ENCODE peak calls at places on chromosomes 2 and 18, in seven cellular contexts. V, C, R, H, S, T and B are unnamed samples.

GRCh38 chr18:57950542-57950941 is 93.5 kb upstream of the NEDD4L start:
- DNase-seq in V (peak), C (no peak), R (no peak), H (no peak), S (no peak), T (no peak), B (no peak)

GRCh38 chr2:48279347-48279746 is 250.6 kb upstream of the STON1 start:
- DNase-seq in V (no peak), C (no peak), R (no peak), H (no peak), S (no peak), T (no peak), B (no peak)

GRCh38 chr2:84914334-84914733 is 8.9 kb downstream of the TMSB10 start:
- DNase-seq in V (no peak), C (no peak), R (no peak), H (no peak), S (no peak), T (no peak), B (no peak)

GRCh38 chr2:231189171-231189530 is 9.3 kb upstream of the ARMC9 start:
- DNase-seq in V (no peak), C (no peak), R (peak), H (no peak), S (no peak), T (no peak), B (no peak)

GRCh38 chr2:6341730-6342129 is 524.0 kb downstream of the CMPK2 start:
- DNase-seq in V (no peak), C (no peak), R (no peak), H (no peak), S (no peak), T (no peak), B (no peak)

GRCh38 chr2:190545756-190546385 is 11.3 kb upstream of the NEMP2 start:
- DNase-seq in V (peak), C (peak), R (no peak), H (no peak), S (no peak), T (peak), B (no peak)

GRCh38 chr2:121072784-121073183 is 212.2 kb downstream of the TFCP2L1 start:
- DNase-seq in V (no peak), C (no peak), R (no peak), H (no peak), S (no peak), T (no peak), B (no peak)

GRCh38 chr2:19646987-19647386 is 254.8 kb downstream of the TTC32 start:
- DNase-seq in V (no peak), C (no peak), R (no peak), H (no peak), S (no peak), T (no peak), B (no peak)

GRCh38 chr2:203018181-203018580 is 3.5 kb downstream of the NBEAL1 start:
- DNase-seq in V (no peak), C (peak), R (no peak), H (no peak), S (no peak), T (peak), B (no peak)

GRCh38 chr18:54279477-54280205 is 10.3 kb downstream of the POLI start:
- DNase-seq in V (no peak), C (no peak), R (no peak), H (no peak), S (no peak), T (no peak), B (no peak)

GRCh38 chr18:2529154-2529553 is 42.2 kb downstream of the METTL4 start:
- DNase-seq in V (no peak), C (peak), R (no peak), H (no peak), S (no peak), T (peak), B (no peak)

GRCh38 chr2:20449501-20450200 is 2.8 kb downstream of the RHOB start:
- DNase-seq in V (no peak), C (peak), R (no peak), H (no peak), S (peak), T (peak), B (no peak)

GRCh38 chr2:233464531-233465240 is 101.9 kb downstream of the USP40 start:
- DNase-seq in V (no peak), C (no peak), R (no peak), H (peak), S (no peak), T (no peak), B (no peak)

GRCh38 chr2:42123426-42123825 is 45.7 kb upstream of the EML4 start:
- DNase-seq in V (no peak), C (no peak), R (no peak), H (no peak), S (no peak), T (no peak), B (no peak)

GRCh38 chr2:101559576-101559975 is 84.7 kb upstream of the RFX8 start:
- DNase-seq in V (peak), C (peak), R (no peak), H (no peak), S (peak), T (peak), B (no peak)

GRCh38 chr18:13112982-13113381 is 105.6 kb upstream of the LDLRAD4 start:
- DNase-seq in V (peak), C (peak), R (no peak), H (no peak), S (peak), T (peak), B (peak)

GRCh38 chr2:43399515-43400245 is 173.3 kb upstream of the ZFP36L2 start:
- DNase-seq in V (no peak), C (peak), R (no peak), H (no peak), S (no peak), T (peak), B (peak)

GRCh38 chr18:27952741-27953140 is 224.2 kb downstream of the CDH2 start:
- DNase-seq in V (no peak), C (no peak), R (no peak), H (no peak), S (no peak), T (no peak), B (no peak)

GRCh38 chr18:27948981-27949380 is 227.9 kb downstream of the CDH2 start:
- DNase-seq in V (no peak), C (no peak), R (no peak), H (no peak), S (no peak), T (no peak), B (no peak)

GRCh38 chr18:27956001-27956400 is 220.9 kb downstream of the CDH2 start:
- DNase-seq in V (no peak), C (no peak), R (no peak), H (no peak), S (no peak), T (no peak), B (no peak)

GRCh38 chr18:27959101-27959500 is 217.8 kb downstream of the CDH2 start:
- DNase-seq in V (no peak), C (no peak), R (no peak), H (no peak), S (no peak), T (peak), B (no peak)

GRCh38 chr18:27954226-27954625 is 222.7 kb downstream of the CDH2 start:
- DNase-seq in V (peak), C (peak), R (no peak), H (no peak), S (no peak), T (peak), B (peak)
- TF ChIP-seq CTCF in V (no peak), C (no peak), R (no peak), H (no peak), S (no peak), T (no peak), B (no peak)

GRCh38 chr2:241064008-241064801 is 37.9 kb downstream of the MTERF4 start:
- DNase-seq in V (peak), C (no peak), R (peak), H (peak), S (peak), T (no peak), B (no peak)

GRCh38 chr2:241063093-241063551 is 39.0 kb downstream of the MTERF4 start:
- DNase-seq in V (no peak), C (no peak), R (peak), H (peak), S (peak), T (no peak), B (no peak)

GRCh38 chr2:241064802-241065354 is 37.2 kb downstream of the MTERF4 start:
- DNase-seq in V (no peak), C (no peak), R (no peak), H (no peak), S (no peak), T (no peak), B (no peak)

GRCh38 chr2:241062342-241063092 is 39.6 kb downstream of the MTERF4 start:
- DNase-seq in V (peak), C (no peak), R (peak), H (peak), S (no peak), T (no peak), B (no peak)

DNA sequence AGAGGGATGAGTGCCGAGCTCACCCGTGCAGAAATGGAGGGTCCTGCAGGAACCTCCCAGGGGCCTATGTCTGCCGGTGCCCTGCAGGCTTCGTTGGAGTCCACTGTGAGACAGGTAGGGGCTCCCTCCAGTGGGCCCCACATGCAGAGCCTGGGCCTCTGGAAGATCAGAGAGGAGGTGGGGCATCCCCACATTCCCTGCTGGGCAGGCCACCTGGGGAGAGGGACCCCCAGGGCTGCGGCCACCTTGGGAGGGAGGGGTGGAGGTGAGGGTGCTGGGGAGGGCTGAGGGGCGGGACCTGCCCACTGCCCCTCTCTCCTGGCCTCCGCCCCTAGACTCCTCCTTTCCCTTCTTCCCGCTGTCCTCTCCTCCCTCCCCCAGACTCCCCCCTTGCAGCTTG is 38.5 kb downstream of the MTERF4 start:
- DNase-seq in V (no peak), C (no peak), R (no peak), H (peak), S (peak), T (no peak), B (no peak)
- TF ChIP-seq CTCF in V (peak), C (peak), R (no peak), H (no peak), S (no peak), T (no peak), B (no peak)

GRCh38 chr2:81396417-81397019 is 1092.0 kb upstream of the LRRTM1 start:
- DNase-seq in V (no peak), C (no peak), R (no peak), H (no peak), S (no peak), T (no peak), B (no peak)
- TF ChIP-seq CTCF in V (no peak), C (no peak), R (no peak), H (no peak), S (no peak), T (no peak), B (no peak)

DNA sequence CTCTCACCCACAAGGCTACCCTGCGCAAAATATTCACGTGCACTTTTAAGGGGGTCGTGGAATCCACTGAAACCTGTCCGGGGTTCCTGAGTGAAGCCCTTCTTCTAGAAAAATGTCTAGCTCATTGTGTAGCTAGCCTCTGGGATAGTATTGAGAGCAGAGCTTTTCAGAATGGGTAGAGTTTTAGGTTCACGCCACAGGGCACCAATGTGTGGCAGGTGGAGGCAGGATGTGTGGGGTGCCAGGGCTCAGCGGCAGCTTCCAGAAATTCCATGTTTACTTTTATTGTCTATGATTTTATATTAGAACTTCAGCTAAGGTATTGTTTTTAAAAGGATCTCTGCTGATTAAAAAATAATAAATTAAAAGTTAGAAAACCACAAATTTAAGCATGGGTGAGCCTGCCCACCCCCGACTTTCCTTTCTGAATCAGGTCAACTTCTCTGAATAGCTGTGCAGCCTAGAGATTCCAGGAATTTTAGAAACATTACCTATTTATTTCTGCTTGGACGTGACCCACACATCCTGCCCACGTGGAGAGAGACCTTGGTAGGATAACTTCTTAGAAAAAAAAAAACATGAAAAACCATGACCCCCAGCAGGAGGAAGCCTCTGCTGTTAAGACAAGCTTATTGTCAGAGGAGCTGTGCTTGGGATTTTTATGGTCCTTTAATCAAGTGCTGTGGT is 163.7 kb downstream of the CTIF start:
- DNase-seq in V (no peak), C (no peak), R (no peak), H (no peak), S (no peak), T (no peak), B (no peak)
- TF ChIP-seq CTCF in V (no peak), C (no peak), R (no peak), H (no peak), S (no peak), T (no peak), B (no peak)